ENCODE peak calls at places on chromosomes 12 and 14, in ten cellular contexts. C is mammary epithelial cell; E is tibial nerve; Y is cardiac muscle cell; R is effector memory CD4-positive, alpha-beta T cell; H is prostate gland; S is RWPE1; D is adrenal gland; Z is A549; V is CD8-positive, alpha-beta T cell. U is an unnamed sample.

GRCh38 chr14:54796961-54797360 is 105.7 kb downstream of the GCH1 start:
- DNase-seq in R (no peak), Y (peak), S (peak), D (no peak), H (no peak), C (peak), Z (no peak), V (no peak), E (no peak), U (no peak)

GRCh38 chr12:33650832-33651231 is 211.2 kb upstream of the SYT10 start:
- DNase-seq in E (no peak), R (no peak), S (no peak), D (no peak), C (no peak), H (no peak), Z (no peak), V (no peak), Y (no peak), U (no peak)

GRCh38 chr14:78605065-78605762 is 435.0 kb downstream of the NRXN3 start:
- DNase-seq in S (no peak), R (no peak), Y (no peak), V (no peak), Z (no peak), H (no peak), D (no peak), C (no peak), E (no peak), U (no peak)

GRCh38 chr14:69773571-69774276 is 6.8 kb downstream of the SRSF5 start:
- DNase-seq in S (no peak), Y (no peak), H (no peak), R (no peak), V (no peak), Z (no peak), C (no peak), E (no peak), D (no peak), U (no peak)

GRCh38 chr14:100534528-100535286 is 52.5 kb downstream of the BEGAIN start:
- DNase-seq in D (peak), E (peak), Z (no peak), R (no peak), Y (no peak), V (no peak), C (no peak), H (no peak), S (no peak), U (no peak)

GRCh38 chr12:81015510-81015909 is 62.4 kb upstream of the ACSS3 start:
- DNase-seq in Z (no peak), C (no peak), D (no peak), H (no peak), S (no peak), E (no peak), R (no peak), V (no peak), Y (no peak), U (peak)

GRCh38 chr12:87603727-87604126 is 425.5 kb downstream of the C12orf50 start:
- DNase-seq in R (no peak), D (no peak), V (no peak), C (peak), Z (no peak), S (no peak), Y (no peak), H (no peak), E (no peak), U (no peak)

GRCh38 chr12:5102261-5102789 is 58.6 kb downstream of the KCNA5 start:
- DNase-seq in V (no peak), E (no peak), Y (peak), C (peak), Z (no peak), H (no peak), D (no peak), R (no peak), S (no peak), U (no peak)

GRCh38 chr14:95525999-95526398 is 8.9 kb upstream of the GLRX5 start:
- DNase-seq in R (no peak), D (peak), H (no peak), C (no peak), E (no peak), Y (no peak), Z (no peak), V (no peak), S (no peak), U (no peak)

GRCh38 chr14:86852530-86852929 is 1140.5 kb downstream of the GALC start:
- DNase-seq in D (no peak), R (no peak), E (no peak), Y (no peak), V (no peak), S (no peak), C (no peak), Z (no peak), H (no peak), U (no peak)

GRCh38 chr14:50272498-50272897 is 39.5 kb downstream of the L2HGDH start:
- DNase-seq in H (no peak), Y (no peak), Z (no peak), R (no peak), D (no peak), V (no peak), C (peak), S (no peak), E (no peak), U (no peak)

GRCh38 chr14:96136361-96136760 is 68.3 kb upstream of the BDKRB2 start:
- DNase-seq in E (no peak), Z (no peak), C (peak), S (peak), V (no peak), D (no peak), Y (peak), H (no peak), R (no peak), U (no peak)

GRCh38 chr14:70856851-70857498 is 47.7 kb upstream of the MAP3K9 start:
- DNase-seq in Y (peak), S (peak), D (no peak), H (no peak), R (no peak), C (peak), V (no peak), E (no peak), Z (no peak), U (no peak)

GRCh38 chr12:119225454-119225853 is 46.7 kb downstream of the HSPB8 start:
- DNase-seq in D (no peak), Z (no peak), Y (no peak), R (no peak), H (no peak), S (no peak), C (no peak), E (no peak), V (no peak), U (peak)

GRCh38 chr12:56029666-56030293 is 8.9 kb downstream of the IKZF4 start:
- DNase-seq in Y (peak), E (no peak), D (peak), S (peak), V (no peak), H (peak), Z (peak), C (no peak), R (no peak), U (peak)

GRCh38 chr14:70885343-70886014 is 21.8 kb upstream of the PCNX1 start:
- DNase-seq in E (no peak), C (no peak), Z (no peak), H (no peak), Y (no peak), D (no peak), R (no peak), V (no peak), S (no peak), U (no peak)

GRCh38 chr12:28172434-28173030 is 17.7 kb upstream of the CCDC91 start:
- DNase-seq in C (peak), Z (peak), Y (peak), H (no peak), E (no peak), S (peak), D (no peak), V (no peak), R (no peak), U (peak)

GRCh38 chr14:77043984-77044485 is 15.5 kb upstream of the IRF2BPL start:
- DNase-seq in S (no peak), C (no peak), R (no peak), D (no peak), Z (no peak), Y (no peak), H (no peak), E (no peak), V (no peak), U (peak)

GRCh38 chr14:41498959-41499358 is 107.7 kb upstream of the LRFN5 start:
- DNase-seq in E (no peak), Z (no peak), H (no peak), Y (peak), D (no peak), S (no peak), V (no peak), C (peak), R (no peak), U (no peak)

GRCh38 chr12:24913953-24914352 is 34.9 kb downstream of the BCAT1 start:
- DNase-seq in E (no peak), Z (no peak), D (no peak), V (no peak), R (no peak), S (no peak), Y (no peak), H (no peak), C (no peak), U (no peak)

GRCh38 chr12:24595652-24596235 is 353.2 kb downstream of the BCAT1 start:
- DNase-seq in H (no peak), V (no peak), R (no peak), E (no peak), S (no peak), C (no peak), D (no peak), Y (peak), Z (no peak), U (peak)

GRCh38 chr14:23153891-23154796 is 29.3 kb downstream of the SLC7A8 start:
- DNase-seq in H (peak), R (no peak), Z (no peak), C (peak), D (peak), V (no peak), S (peak), E (peak), Y (peak), U (peak)

GRCh38 chr14:92453691-92454090 is 59.9 kb upstream of the RIN3 start:
- DNase-seq in V (no peak), S (no peak), Y (no peak), D (no peak), C (no peak), R (no peak), Z (no peak), E (no peak), H (no peak), U (no peak)

GRCh38 chr12:76719171-76719631 is 44.7 kb upstream of the ZDHHC17 start:
- DNase-seq in E (no peak), H (no peak), Y (peak), V (no peak), R (no peak), S (no peak), C (peak), Z (no peak), D (no peak), U (no peak)

GRCh38 chr14:45891417-45892080 is 638.5 kb upstream of the MIS18BP1 start:
- DNase-seq in C (peak), R (no peak), H (peak), E (no peak), V (no peak), Y (no peak), S (peak), D (no peak), Z (no peak), U (peak)

GRCh38 chr12:24823808-24824515 is 124.9 kb downstream of the BCAT1 start:
- DNase-seq in E (no peak), R (no peak), D (no peak), V (no peak), C (no peak), S (no peak), H (no peak), Y (no peak), Z (no peak), U (no peak)

GRCh38 chr14:58313699-58314098 is 15.3 kb downstream of the ARID4A start:
- DNase-seq in Z (no peak), Y (no peak), E (no peak), C (no peak), S (no peak), D (no peak), R (no peak), H (no peak), V (no peak), U (no peak)

GRCh38 chr12:65966852-65967593 is 142.7 kb downstream of the HMGA2 start:
- DNase-seq in S (no peak), Y (no peak), C (no peak), D (no peak), R (no peak), H (no peak), V (no peak), Z (no peak), E (no peak), U (no peak)

GRCh38 chr14:86604546-86604945 is 1074.6 kb downstream of the FLRT2 start:
- DNase-seq in S (no peak), Y (no peak), R (no peak), H (no peak), D (no peak), E (no peak), C (peak), Z (no peak), V (no peak), U (no peak)

GRCh38 chr12:3224530-3224903 is 147.3 kb downstream of the TSPAN9 start:
- DNase-seq in Y (no peak), C (no peak), Z (no peak), S (no peak), H (no peak), V (no peak), R (no peak), D (no peak), E (no peak), U (no peak)

GRCh38 chr14:96501383-96501745 is 818 bp upstream of the PAPOLA start:
- DNase-seq in D (no peak), Z (no peak), C (no peak), R (no peak), H (peak), E (no peak), V (no peak), S (peak), Y (no peak), U (no peak)

GRCh38 chr12:79552186-79552585 is 138.6 kb downstream of the PAWR start:
- DNase-seq in Y (peak), E (no peak), S (no peak), Z (no peak), V (no peak), C (no peak), H (no peak), D (no peak), R (no peak), U (no peak)

GRCh38 chr12:39205969-39206368 is 237.0 kb downstream of the KIF21A start:
- DNase-seq in Y (no peak), V (no peak), D (no peak), C (no peak), S (no peak), R (no peak), H (no peak), Z (no peak), E (no peak), U (no peak)

GRCh38 chr14:86217523-86217922 is 687.6 kb downstream of the FLRT2 start:
- DNase-seq in Z (no peak), H (no peak), V (no peak), C (no peak), D (no peak), R (no peak), E (no peak), Y (no peak), S (no peak), U (peak)

DNA sequence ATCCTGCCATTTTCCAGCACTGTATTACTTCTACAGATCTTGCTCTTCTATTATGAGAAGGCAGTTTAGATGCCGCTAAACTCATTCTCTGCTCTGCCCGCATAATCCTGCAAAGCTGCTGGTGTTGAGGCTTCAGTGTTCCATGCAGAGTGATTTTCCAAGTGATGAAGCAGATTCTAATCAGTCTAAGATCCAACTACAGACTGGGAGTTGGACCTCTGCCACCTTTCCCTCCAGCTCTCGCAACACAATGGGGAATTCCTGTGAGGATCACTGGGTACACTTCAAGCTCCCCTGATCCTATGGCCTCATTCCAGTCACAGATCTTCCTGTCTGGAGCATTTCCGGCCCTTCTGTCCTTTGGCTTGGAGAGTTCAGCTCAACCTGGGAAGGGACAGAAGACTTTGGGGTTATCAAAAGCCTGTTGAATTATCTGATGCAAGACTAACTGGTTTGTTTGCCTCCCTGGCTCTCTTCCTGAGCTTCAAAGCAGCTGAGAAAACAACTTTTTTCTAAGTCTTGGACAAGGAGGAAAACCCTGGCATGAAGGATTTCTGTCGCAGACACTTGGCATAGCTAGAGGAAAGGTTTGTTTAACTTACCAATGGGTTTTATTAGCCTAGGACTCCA is 333.9 kb downstream of the ZFP36L1 start:
- DNase-seq in R (no peak), C (peak), E (peak), V (no peak), Z (peak), Y (peak), S (peak), H (peak), D (peak), U (peak)
- H3K27ac ChIP-seq in R (no peak), C (peak), E (peak), V (no peak), Z (peak), Y (no peak), S (peak), H (peak), D (peak), U (peak)

GRCh38 chr12:78293039-78293686 is 462.5 kb downstream of the NAV3 start:
- DNase-seq in D (no peak), C (peak), Z (no peak), R (no peak), Y (no peak), E (no peak), V (no peak), H (no peak), S (peak), U (no peak)
- H3K27ac ChIP-seq in D (no peak), C (no peak), Z (peak), R (no peak), Y (no peak), E (no peak), V (no peak), H (no peak), S (no peak), U (no peak)

GRCh38 chr12:103840881-103841689 is at the start of gene NT5DC3:
- DNase-seq in C (peak), Z (peak), D (peak), R (peak), H (peak), E (peak), V (peak), Y (peak), S (peak), U (peak)
- H3K27ac ChIP-seq in C (peak), Z (peak), D (peak), R (peak), H (peak), E (peak), V (peak), Y (no peak), S (peak), U (no peak)

GRCh38 chr12:51393676-51394545 is 2.7 kb upstream of the GALNT6 start:
- DNase-seq in R (peak), C (peak), Z (no peak), E (no peak), V (peak), Y (peak), H (no peak), D (no peak), S (peak), U (no peak)

GRCh38 chr12:51395283-51396230 is 4.4 kb upstream of the GALNT6 start:
- DNase-seq in V (no peak), D (no peak), C (no peak), E (no peak), Z (no peak), R (no peak), S (no peak), H (no peak), Y (no peak), U (peak)

GRCh38 chr12:51391047-51391837 is at the start of gene GALNT6:
- DNase-seq in E (no peak), S (peak), Z (peak), V (peak), C (peak), H (peak), D (peak), R (peak), Y (no peak), U (peak)

GRCh38 chr12:51390457-51391046 is 654 bp downstream of the GALNT6 start:
- DNase-seq in Z (no peak), D (no peak), S (no peak), V (no peak), E (no peak), Y (no peak), H (no peak), R (no peak), C (no peak), U (no peak)

DNA sequence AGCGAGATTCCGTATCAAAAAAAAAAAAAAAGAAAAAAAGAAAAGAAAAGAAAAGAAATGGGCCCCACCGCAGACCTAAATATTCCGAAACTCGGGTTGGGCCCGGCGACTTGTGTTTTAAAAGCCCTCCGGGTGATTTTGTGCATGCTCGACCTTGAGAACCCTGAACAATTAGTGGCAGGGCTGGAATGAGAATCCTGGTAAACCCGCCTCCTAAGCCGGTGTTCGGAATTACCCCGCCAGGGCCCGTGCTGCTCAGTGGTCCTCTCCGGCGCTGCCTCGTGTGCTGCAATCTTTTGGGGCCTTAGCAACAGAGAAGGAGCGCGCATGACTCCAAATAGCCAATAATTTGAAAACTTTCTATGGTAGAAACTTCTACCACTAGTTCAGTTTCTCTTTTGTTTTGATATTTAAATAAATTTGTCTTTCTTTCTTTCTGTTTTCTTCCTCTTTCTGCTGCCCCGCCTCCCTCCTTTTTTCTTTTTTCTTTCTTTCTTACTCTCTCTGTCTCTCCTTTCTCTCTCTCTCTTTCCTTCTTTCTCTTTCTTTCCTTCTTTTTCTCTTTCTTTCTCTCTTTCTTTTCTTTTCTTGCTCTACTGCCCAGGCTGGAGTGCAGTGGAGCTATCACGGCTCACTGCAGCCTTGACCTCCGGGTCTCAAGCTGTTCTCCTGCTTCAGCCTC is 1.5 kb upstream of the GALNT6 start:
- DNase-seq in S (no peak), C (no peak), R (no peak), E (no peak), D (peak), Y (no peak), V (no peak), Z (no peak), H (no peak), U (peak)
- H3K27ac ChIP-seq in S (no peak), C (no peak), R (no peak), E (no peak), D (no peak), Y (no peak), V (no peak), Z (no peak), H (no peak), U (no peak)

GRCh38 chr12:43861015-43861846 is 25.4 kb downstream of the TMEM117 start:
- DNase-seq in R (no peak), E (no peak), Z (no peak), Y (no peak), S (no peak), C (peak), V (no peak), H (no peak), D (no peak), U (no peak)
- H3K27ac ChIP-seq in R (no peak), E (no peak), Z (no peak), Y (no peak), S (no peak), C (peak), V (no peak), H (no peak), D (no peak), U (no peak)

GRCh38 chr12:46663297-46663696 is 162.5 kb downstream of the SLC38A4 start:
- DNase-seq in R (no peak), E (no peak), H (no peak), Y (no peak), C (peak), D (no peak), S (peak), Z (no peak), V (no peak), U (no peak)
- H3K27ac ChIP-seq in R (no peak), E (no peak), H (no peak), Y (no peak), C (peak), D (no peak), S (peak), Z (peak), V (no peak), U (no peak)

DNA sequence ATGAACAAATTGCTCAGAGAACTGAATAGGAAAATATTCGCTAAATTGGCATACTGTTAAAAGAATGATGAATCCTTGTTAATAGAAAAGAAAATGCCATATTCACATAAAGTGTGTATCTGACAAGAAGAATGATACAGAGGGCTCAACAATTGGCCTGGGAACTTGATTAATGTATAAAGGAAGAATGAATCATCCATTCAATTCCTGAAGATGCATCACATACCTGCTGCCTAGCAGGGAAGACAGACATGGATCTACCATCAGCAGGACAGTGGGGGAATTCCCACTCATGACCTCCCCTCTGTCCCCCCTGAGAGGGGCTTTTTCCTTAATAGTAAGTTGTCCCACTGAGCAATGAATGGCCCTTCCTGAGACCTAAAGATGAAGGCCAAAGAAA is 13.5 kb downstream of the PTPN21 start:
- DNase-seq in Z (no peak), C (peak), Y (no peak), D (no peak), S (no peak), E (no peak), V (no peak), H (no peak), R (no peak), U (no peak)
- H3K27ac ChIP-seq in Z (no peak), C (no peak), Y (no peak), D (no peak), S (no peak), E (no peak), V (no peak), H (no peak), R (no peak), U (no peak)

GRCh38 chr14:68401320-68401719 is 391.5 kb downstream of the ZFP36L1 start:
- DNase-seq in S (peak), E (no peak), R (no peak), D (no peak), Y (peak), V (no peak), H (no peak), Z (no peak), C (peak), U (peak)
- H3K27ac ChIP-seq in S (no peak), E (no peak), R (no peak), D (peak), Y (no peak), V (no peak), H (no peak), Z (no peak), C (peak), U (no peak)